ENCODE peak calls at places on chromosomes 13 and 19, in eight cellular contexts. R is ovary, K is psoas muscle, B is cardiac muscle cell, C is neural progenitor cell, U is ascending aorta, I is transverse colon, A is IMR-90. O is an unnamed sample.

GRCh38 chr19:3034845-3035541 is 5.9 kb upstream of the TLE2 start:
- DNase-seq in R (peak; percentile 66), K (no peak), I (peak; percentile 64), A (peak; percentile 35), U (no peak), C (peak; percentile 62), B (peak; percentile 37), O (peak; percentile 53)

GRCh38 chr19:40305403-40305802 is 20.3 kb upstream of the AKT2 start:
- DNase-seq in C (peak; percentile 90), U (no peak), B (peak; percentile 89), I (peak; percentile 82), R (peak; percentile 76), K (peak; percentile 86), A (peak; percentile 90), O (peak; percentile 91)

GRCh38 chr13:48110930-48111721 is 16.2 kb upstream of the MED4 start:
- DNase-seq in U (no peak), K (no peak), C (no peak), R (no peak), B (no peak), I (no peak), A (no peak), O (no peak)

GRCh38 chr13:31530883-31531282 is 208.4 kb upstream of the RXFP2 start:
- DNase-seq in K (no peak), I (no peak), B (no peak), A (no peak), C (no peak), U (no peak), R (no peak), O (no peak)

GRCh38 chr13:112056739-112057433 is 10.1 kb upstream of the SOX1 start:
- DNase-seq in U (no peak), C (peak; percentile 34), A (no peak), K (no peak), I (no peak), R (no peak), B (no peak), O (peak; percentile 63)

GRCh38 chr19:37511821-37512220 is 5.1 kb downstream of the ZNF793 start:
- DNase-seq in B (no peak), R (no peak), C (no peak), A (no peak), U (no peak), I (no peak), K (no peak), O (no peak)

GRCh38 chr13:113917096-113917495 is 53.2 kb upstream of the GAS6 start:
- DNase-seq in C (no peak), R (no peak), B (no peak), U (no peak), K (no peak), A (no peak), I (no peak), O (no peak)

GRCh38 chr13:107211073-107211472 is 643.1 kb upstream of the ARGLU1 start:
- DNase-seq in K (peak; percentile 65), U (no peak), A (peak; percentile 97), C (peak; percentile 89), B (peak; percentile 88), I (peak; percentile 78), R (peak; percentile 73), O (peak; percentile 92)

GRCh38 chr19:15282311-15282705 is 50.0 kb downstream of the BRD4 start:
- DNase-seq in R (no peak), I (no peak), A (no peak), K (no peak), U (no peak), B (no peak), C (no peak), O (no peak)

GRCh38 chr19:15279326-15279904 is 47.2 kb upstream of the EPHX3 start:
- DNase-seq in K (no peak), I (no peak), A (no peak), C (peak; percentile 56), B (no peak), U (no peak), R (no peak), O (no peak)

GRCh38 chr19:15280048-15280725 is 47.9 kb upstream of the EPHX3 start:
- DNase-seq in R (no peak), A (peak; percentile 71), C (no peak), U (no peak), K (peak; percentile 88), B (no peak), I (no peak), O (no peak)

GRCh38 chr19:15283141-15283885 is 49.0 kb downstream of the BRD4 start:
- DNase-seq in C (no peak), B (peak; percentile 19), K (peak; percentile 91), R (no peak), I (no peak), A (peak; percentile 59), U (peak; percentile 63), O (no peak)

DNA sequence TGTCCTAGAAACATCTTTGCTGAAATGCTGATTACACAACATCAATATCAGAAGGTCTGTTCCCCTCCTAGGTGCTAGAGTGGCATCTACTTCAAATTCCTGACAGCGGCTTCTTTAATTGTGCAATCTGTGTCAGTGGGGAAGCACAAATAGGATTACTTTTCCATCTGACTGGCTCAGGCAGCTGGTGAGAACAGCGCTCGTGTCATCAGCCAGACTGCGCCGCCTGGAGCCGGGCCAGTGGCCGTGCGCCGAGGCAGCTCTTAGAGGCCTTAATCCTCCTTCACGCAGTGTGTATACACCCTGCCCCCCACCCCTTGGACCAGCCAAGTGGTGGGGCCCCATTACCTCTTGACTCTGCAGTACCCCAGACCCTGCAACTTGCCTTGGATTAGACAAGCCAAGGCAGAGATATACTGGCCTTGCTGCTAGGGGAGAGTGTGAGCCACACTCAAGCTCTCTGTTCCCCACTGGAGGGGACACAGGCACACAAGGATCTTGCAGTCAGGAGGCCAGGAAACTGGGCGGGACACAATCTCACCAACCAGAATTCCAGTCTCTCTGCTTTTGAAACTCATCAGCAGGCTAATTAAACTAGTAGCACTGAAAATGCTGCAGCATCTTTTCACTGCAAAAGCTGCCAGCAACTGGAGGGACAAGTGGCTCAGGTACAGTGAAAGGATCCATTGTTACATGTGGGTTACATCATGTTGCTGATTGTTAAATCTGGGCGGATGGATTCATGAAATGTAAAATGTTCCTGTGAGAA is 48.9 kb upstream of the EPHX3 start:
- DNase-seq in I (peak; percentile 69), B (no peak), U (no peak), A (peak; percentile 89), R (peak; percentile 79), K (peak; percentile 95), C (peak; percentile 96), O (no peak)
- H3K4me3 ChIP-seq in I (no peak overlapping the region), B (no peak overlapping the region), U (no peak overlapping the region), A (no peak overlapping the region), R (no peak overlapping the region), K (no peak overlapping the region), C (peak overlapping the region; percentile 37), O (no peak overlapping the region)

GRCh38 chr19:6221220-6221877 is 58.4 kb downstream of the MLLT1 start:
- DNase-seq in U (no peak), I (no peak), K (peak; percentile 48), C (no peak), B (no peak), A (no peak), R (peak; percentile 42), O (no peak)

GRCh38 chr19:6220385-6221191 is 59.2 kb downstream of the MLLT1 start:
- DNase-seq in A (peak; percentile 64), C (no peak), B (no peak), K (peak; percentile 87), U (no peak), I (peak; percentile 47), R (peak; percentile 80), O (no peak)

GRCh38 chr19:6219147-6219525 is 60.6 kb downstream of the MLLT1 start:
- DNase-seq in K (no peak), B (no peak), R (no peak), A (no peak), C (no peak), U (no peak), I (no peak), O (no peak)

GRCh38 chr19:6218497-6219146 is 61.2 kb downstream of the MLLT1 start:
- DNase-seq in C (peak; percentile 89), I (peak; percentile 89), K (peak; percentile 96), B (peak; percentile 85), R (peak; percentile 92), A (peak; percentile 75), U (peak; percentile 59), O (peak; percentile 95)

DNA sequence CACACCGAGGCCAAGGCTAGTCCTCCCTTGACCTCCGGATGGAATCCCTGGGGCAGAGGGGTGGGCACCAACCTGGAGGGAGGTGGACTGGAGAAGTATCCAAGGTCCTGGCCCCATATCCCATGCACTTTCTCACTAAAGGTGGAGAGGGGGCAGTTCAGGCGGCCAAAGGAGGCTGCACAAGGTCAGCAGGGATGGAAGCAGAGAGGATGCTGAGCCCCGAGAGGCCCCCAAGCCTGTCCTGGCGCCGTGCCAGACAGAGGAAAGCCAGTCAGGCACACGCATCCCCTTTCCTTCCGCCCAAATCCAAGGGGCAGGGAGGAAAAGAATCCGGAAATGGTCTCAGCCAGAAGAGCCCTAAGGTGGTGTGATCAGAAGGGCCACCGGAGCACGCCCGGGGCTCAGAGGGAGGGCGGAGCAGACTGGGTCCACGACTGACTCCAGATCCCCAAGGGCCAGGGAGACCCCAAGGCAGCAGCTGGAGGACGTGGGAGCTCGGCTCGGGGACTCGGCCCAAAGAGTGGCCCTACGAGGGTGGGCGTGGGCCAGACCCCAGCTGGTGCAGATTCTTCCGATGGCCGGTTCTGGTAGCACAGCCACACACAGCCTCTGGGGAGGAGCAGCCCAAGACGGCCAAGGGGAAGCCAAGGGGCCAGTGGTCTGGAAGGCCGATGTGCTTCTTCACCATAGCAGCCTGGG is 60.0 kb downstream of the MLLT1 start:
- DNase-seq in U (no peak), C (no peak), I (no peak), K (peak; percentile 62), B (no peak), R (peak; percentile 63), A (no peak), O (no peak)
- H3K27ac ChIP-seq in U (no peak overlapping the region), C (no peak overlapping the region), I (peak overlapping the region; percentile 37), K (peak overlapping the region; percentile 56), B (peak overlapping the region; percentile 97), R (peak overlapping the region; percentile 13), A (peak overlapping the region; percentile 28), O (no peak overlapping the region)

GRCh38 chr13:45011198-45011597 is 21.9 kb downstream of the GPALPP1 start:
- DNase-seq in U (no peak), I (no peak), B (no peak), R (no peak), C (no peak), A (no peak), K (no peak), O (no peak)

GRCh38 chr13:45016792-45017425 is 27.6 kb downstream of the GPALPP1 start:
- DNase-seq in A (no peak), I (no peak), B (no peak), C (no peak), U (no peak), R (no peak), K (no peak), O (no peak)

GRCh38 chr13:45021250-45021649 is 31.9 kb downstream of the GPALPP1 start:
- DNase-seq in C (no peak), K (no peak), U (no peak), R (no peak), A (peak; percentile 97), B (no peak), I (no peak), O (no peak)

DNA sequence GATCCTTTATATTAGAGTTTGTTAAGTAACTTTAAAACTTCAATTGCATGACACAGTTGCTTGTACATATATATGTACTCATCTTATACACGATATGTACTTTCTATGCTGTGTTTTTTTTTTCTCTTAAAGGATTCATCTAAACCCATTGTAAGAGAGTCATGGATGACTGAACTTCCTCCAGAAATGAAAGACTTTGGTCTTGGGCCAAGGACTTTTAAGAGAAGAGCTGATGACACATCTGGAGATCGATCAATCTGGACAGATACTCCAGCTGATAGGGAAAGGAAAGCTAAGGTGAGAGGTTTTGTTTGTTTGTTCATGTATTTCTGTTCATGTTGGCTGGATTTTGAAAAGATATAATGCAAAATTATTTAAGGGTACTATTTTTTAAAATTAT is 26.0 kb downstream of the GPALPP1 start:
- DNase-seq in C (no peak), B (no peak), R (no peak), I (no peak), K (no peak), U (no peak), A (peak; percentile 73), O (no peak)
- H3K4me3 ChIP-seq in C (no peak overlapping the region), B (no peak overlapping the region), R (no peak overlapping the region), I (no peak overlapping the region), K (no peak overlapping the region), U (no peak overlapping the region), A (no peak overlapping the region), O (no peak overlapping the region)

DNA sequence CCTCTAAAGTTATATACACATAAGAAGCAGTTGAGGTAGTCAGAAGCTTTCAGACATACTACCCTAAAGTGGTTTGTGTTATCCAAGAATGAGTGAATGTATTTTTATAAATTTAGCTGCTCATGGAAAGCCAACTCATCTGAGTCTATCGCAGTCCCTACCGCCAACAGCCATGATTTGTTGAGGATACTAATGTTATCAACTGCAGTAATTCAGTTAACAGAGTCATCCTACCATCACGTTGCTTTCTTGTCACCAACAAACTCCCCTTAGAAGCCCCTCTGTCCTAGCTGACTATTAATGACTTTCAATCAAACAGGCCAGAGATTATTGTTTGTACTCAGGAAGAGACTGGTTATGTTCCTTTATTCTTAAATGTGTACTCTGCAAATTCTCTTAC is 169.9 kb downstream of the DCT start:
- DNase-seq in I (no peak), C (no peak), R (no peak), U (no peak), B (no peak), A (no peak), K (no peak), O (no peak)
- H3K27ac ChIP-seq in I (no peak overlapping the region), C (no peak overlapping the region), R (no peak overlapping the region), U (no peak overlapping the region), B (no peak overlapping the region), A (no peak overlapping the region), K (no peak overlapping the region), O (no peak overlapping the region)